ENCODE peak calls at places on chromosome 19, in five cellular contexts. E is pancreas; X is esophagus squamous epithelium; N is neural progenitor cell; R is CD8-positive, alpha-beta memory T cell. G is an unnamed sample. For H3K4me1, the result is how much of the 10 kb centered on the place peaks cover.

GRCh38 chr19:34734601-34735103 is 609 bp downstream of the ZNF181 start:
- DNase-seq in X (no peak), E (peak), R (no peak), N (peak), G (no peak)

GRCh38 chr19:15324791-15325519 is 7.4 kb downstream of the BRD4 start:
- DNase-seq in N (peak), X (no peak), R (no peak), E (peak), G (no peak)

GRCh38 chr19:20247016-20247683 is 80.1 kb downstream of the ZNF486 start:
- DNase-seq in N (peak), E (peak), X (no peak), R (no peak), G (no peak)

GRCh38 chr19:35136977-35137702 is 1.5 kb upstream of the FXYD1 start:
- DNase-seq in E (peak), N (no peak), X (no peak), R (no peak), G (no peak)

GRCh38 chr19:31064486-31064885 is 284.8 kb downstream of the TSHZ3 start:
- DNase-seq in N (no peak), E (no peak), X (no peak), R (no peak), G (no peak)

GRCh38 chr19:15730538-15730937 is 2.7 kb downstream of the OR10H2 start:
- DNase-seq in X (no peak), E (no peak), N (no peak), R (no peak), G (no peak)

GRCh38 chr19:18049390-18049789 is 37.3 kb downstream of the IL12RB1 start:
- DNase-seq in R (no peak), N (no peak), E (peak), X (no peak), G (peak)

GRCh38 chr19:570315-570714 is 2.1 kb upstream of the BSG start:
- DNase-seq in R (peak), E (no peak), N (no peak), X (no peak), G (no peak)

GRCh38 chr19:29833614-29834261 is 21.9 kb downstream of the CCNE1 start:
- DNase-seq in N (no peak), E (no peak), R (no peak), X (no peak), G (no peak)

GRCh38 chr19:49662011-49662410 is 3.6 kb downstream of the IRF3 start:
- DNase-seq in R (no peak), N (no peak), X (no peak), E (no peak), G (no peak)

GRCh38 chr19:8148410-8149231 is 771 bp downstream of the FBN3 start:
- DNase-seq in N (peak), X (no peak), E (no peak), R (no peak), G (peak)

GRCh38 chr19:39126593-39127187 is 1.1 kb downstream of the PAK4 start:
- DNase-seq in X (no peak), R (no peak), N (peak), E (peak), G (peak)

GRCh38 chr19:10544242-10544752 is 593 bp downstream of the ATG4D start:
- DNase-seq in R (no peak), E (peak), X (no peak), N (peak), G (no peak)

GRCh38 chr19:17967258-17968051 is 548 bp downstream of the KCNN1 start:
- DNase-seq in E (no peak), X (no peak), N (peak), R (no peak), G (no peak)

GRCh38 chr19:28509079-28509895 is 703.7 kb downstream of the UQCRFS1 start:
- DNase-seq in X (no peak), R (no peak), E (no peak), N (peak), G (no peak)

GRCh38 chr19:44741841-44742352 is 6.6 kb upstream of the BCL3 start:
- DNase-seq in N (peak), R (no peak), X (peak), E (peak), G (peak)

GRCh38 chr19:54172764-54173699 is at the start of gene TMC4:
- DNase-seq in X (no peak), R (no peak), N (no peak), E (peak), G (peak)

GRCh38 chr19:51366999-51367564 is 894 bp upstream of the ETFB start:
- DNase-seq in N (no peak), E (no peak), R (peak), X (no peak), G (peak)

GRCh38 chr19:50358483-50359431 is 6.7 kb downstream of the NAPSA start:
- DNase-seq in X (no peak), R (peak), N (no peak), E (peak), G (peak)

GRCh38 chr19:23305555-23305954 is 55.4 kb upstream of the ZNF724 start:
- DNase-seq in X (no peak), E (no peak), N (no peak), R (no peak), G (no peak)

GRCh38 chr19:35670686-35671085 is 4.4 kb downstream of the UPK1A start:
- DNase-seq in R (no peak), X (no peak), E (no peak), N (no peak), G (no peak)

GRCh38 chr19:18800079-18800478 is 9.0 kb upstream of the COMP start:
- DNase-seq in N (no peak), E (no peak), R (no peak), X (no peak), G (no peak)

GRCh38 chr19:19747357-19748220 is 14.7 kb upstream of the ZNF14 start:
- DNase-seq in N (no peak), X (no peak), R (no peak), E (no peak), G (no peak)

GRCh38 chr19:29837448-29837961 is 25.7 kb downstream of the CCNE1 start:
- DNase-seq in X (no peak), E (no peak), N (no peak), R (no peak), G (no peak)

GRCh38 chr19:6417713-6418561 is 6.7 kb downstream of the KHSRP start:
- DNase-seq in E (peak), X (no peak), N (peak), R (no peak), G (no peak)

GRCh38 chr19:7870571-7871279 is 3.5 kb downstream of the PRR36 start:
- DNase-seq in X (no peak), N (peak), R (peak), E (peak), G (no peak)

GRCh38 chr19:38507551-38508127 is 74.1 kb downstream of the RYR1 start:
- DNase-seq in N (no peak), R (no peak), X (no peak), E (no peak), G (no peak)

GRCh38 chr19:46435009-46435408 is 6.3 kb upstream of the PNMA8C start:
- DNase-seq in E (no peak), X (no peak), R (no peak), N (no peak), G (no peak)

GRCh38 chr19:6677924-6678689 is 8.1 kb upstream of the TNFSF14 start:
- DNase-seq in X (no peak), E (no peak), R (no peak), N (peak), G (no peak)

GRCh38 chr19:18967358-18968146 is 26.5 kb upstream of the HOMER3 start:
- DNase-seq in E (no peak), R (no peak), X (peak), N (no peak), G (peak)

GRCh38 chr19:2170987-2171348 is 7.2 kb downstream of the DOT1L start:
- DNase-seq in X (no peak), R (no peak), N (no peak), E (no peak), G (no peak)
- H3K4me1 ChIP-seq in X (half or more), R (under half), N (under half), E (half or more), G (half or more)

GRCh38 chr19:40217027-40217810 is 965 bp downstream of the TTC9B start:
- DNase-seq in R (no peak), E (peak), N (peak), X (no peak), G (peak)

GRCh38 chr19:40214936-40215335 is 3.2 kb downstream of the TTC9B start:
- DNase-seq in E (no peak), R (no peak), N (no peak), X (no peak), G (no peak)

GRCh38 chr19:40216013-40216776 is 2.0 kb downstream of the TTC9B start:
- DNase-seq in N (no peak), E (no peak), X (no peak), R (no peak), G (no peak)

GRCh38 chr19:40217921-40218890 is at the start of gene TTC9B:
- DNase-seq in N (peak), R (peak), X (no peak), E (no peak), G (no peak)

GRCh38 chr19:40216777-40217026 is 1.5 kb downstream of the TTC9B start:
- DNase-seq in N (no peak), R (no peak), X (no peak), E (no peak), G (no peak)
- H3K4me3 ChIP-seq in N (no peak), R (no peak), X (peak), E (peak), G (no peak)

GRCh38 chr19:55681131-55682087 is 6.4 kb downstream of the EPN1 start:
- DNase-seq in E (no peak), N (no peak), R (no peak), X (no peak), G (no peak)
- H3K4me1 ChIP-seq in E (under half), N (under half), R (under half), X (half or more), G (half or more)

DNA sequence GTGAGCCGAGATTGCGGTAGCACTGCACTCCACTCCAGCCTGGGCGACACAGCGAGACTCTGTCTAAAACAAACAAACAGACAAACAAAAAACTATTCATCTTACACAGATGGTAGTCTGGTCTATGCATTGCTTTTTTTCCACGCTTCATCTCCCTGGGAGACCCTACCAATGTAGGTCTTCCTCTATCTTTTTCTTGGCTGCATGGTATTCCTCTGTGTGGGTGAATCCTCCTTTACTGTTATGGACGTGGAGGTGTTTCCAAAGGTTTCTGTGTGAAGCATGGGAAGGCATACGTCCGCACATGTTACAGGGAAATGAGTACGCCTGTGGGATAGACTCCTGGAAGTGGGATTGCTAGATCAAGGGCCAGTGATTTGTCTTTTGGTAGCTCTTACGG is 5.6 kb downstream of the BICRA start:
- DNase-seq in X (no peak), E (no peak), R (no peak), N (no peak), G (no peak)
- H3K4me3 ChIP-seq in X (no peak), E (no peak), R (no peak), N (no peak), G (no peak)

GRCh38 chr19:5254944-5255343 is 85.7 kb downstream of the PTPRS start:
- DNase-seq in N (no peak), R (no peak), E (no peak), X (no peak), G (no peak)
- H3K4me1 ChIP-seq in N (under half), R (under half), E (under half), X (under half), G (under half)